ENCODE peak calls at places on chromosomes 11 and 22, in eight cellular contexts. O is sciatic nerve; H is progenitor cell of endocrine pancreas; F is activated CD8-positive, alpha-beta memory T cell treated with anti-CD3 and anti-CD28 coated beads, Interleukin-2, amount 50 U/mL, for 48 hours; W is AG09309; L is pancreas; D is fibroblast of mammary gland; N is GF-D8. B is an unnamed sample.

GRCh38 chr11:102780491-102780918 is at the start of gene MMP10:
- DNase-seq in O (no peak), H (no peak), F (no peak), W (no peak), L (no peak), D (peak), N (no peak), B (peak)

GRCh38 chr11:29312817-29313216 is 704.0 kb downstream of the KCNA4 start:
- DNase-seq in O (no peak), H (no peak), F (no peak), W (no peak), L (no peak), D (peak), N (no peak), B (peak)

GRCh38 chr11:86735462-86736302 is 63.3 kb upstream of the ME3 start:
- DNase-seq in O (no peak), H (no peak), F (no peak), W (no peak), L (no peak), D (peak), N (no peak), B (peak)

GRCh38 chr11:3949132-3949531 is 93.7 kb downstream of the STIM1 start:
- DNase-seq in O (no peak), H (no peak), F (no peak), W (no peak), L (no peak), D (no peak), N (no peak), B (no peak)

GRCh38 chr11:114463999-114464398 is 24.7 kb downstream of the REXO2 start:
- DNase-seq in O (no peak), H (no peak), F (no peak), W (no peak), L (no peak), D (no peak), N (no peak), B (no peak)

GRCh38 chr11:92750794-92751193 is 218.7 kb upstream of the MTNR1B start:
- DNase-seq in O (no peak), H (no peak), F (no peak), W (no peak), L (no peak), D (no peak), N (no peak), B (no peak)

GRCh38 chr11:33885338-33886005 is 6.4 kb downstream of the LMO2 start:
- DNase-seq in O (no peak), H (no peak), F (no peak), W (no peak), L (no peak), D (no peak), N (peak), B (no peak)

GRCh38 chr11:67435727-67436458 is 1.6 kb downstream of the PTPRCAP start:
- DNase-seq in O (no peak), H (no peak), F (no peak), W (no peak), L (no peak), D (no peak), N (no peak), B (no peak)

GRCh38 chr11:121035823-121036222 is 11.9 kb downstream of the TBCEL start:
- DNase-seq in O (no peak), H (no peak), F (no peak), W (no peak), L (no peak), D (no peak), N (no peak), B (no peak)

GRCh38 chr11:73331138-73331916 is 23.3 kb downstream of the ARHGEF17 start:
- DNase-seq in O (peak), H (peak), F (no peak), W (no peak), L (no peak), D (no peak), N (no peak), B (no peak)

GRCh38 chr22:39995346-39996252 is 845 bp downstream of the FAM83F start:
- DNase-seq in O (no peak), H (no peak), F (no peak), W (no peak), L (peak), D (no peak), N (no peak), B (no peak)

GRCh38 chr11:35348898-35349687 is 70.3 kb downstream of the SLC1A2 start:
- DNase-seq in O (no peak), H (no peak), F (no peak), W (no peak), L (no peak), D (no peak), N (no peak), B (no peak)

GRCh38 chr11:2314525-2315394 is 12.9 kb downstream of the TSPAN32 start:
- DNase-seq in O (peak), H (no peak), F (peak), W (no peak), L (peak), D (peak), N (no peak), B (no peak)

GRCh38 chr11:312092-312816 is 1.6 kb upstream of the IFITM1 start:
- DNase-seq in O (no peak), H (no peak), F (no peak), W (no peak), L (no peak), D (no peak), N (no peak), B (no peak)

GRCh38 chr22:25054943-25055511 is 102.5 kb downstream of the KIAA1671 start:
- DNase-seq in O (no peak), H (no peak), F (peak), W (no peak), L (no peak), D (no peak), N (no peak), B (no peak)

GRCh38 chr11:88535916-88536547 is 198.5 kb upstream of the CTSC start:
- DNase-seq in O (no peak), H (no peak), F (no peak), W (peak), L (no peak), D (peak), N (no peak), B (peak)